ENCODE peak calls at places on chromosomes 5 and 9, in nine cellular contexts. C is activated naive CD4-positive, alpha-beta T cell; M is fibroblast of mammary gland; G is erythroblast; U is choroid plexus epithelial cell; J is body of pancreas; E is NCI-H1105; Q is endothelial cell; O is mammary epithelial cell. N is an unnamed sample.

GRCh38 chr5:132487841-132488555 is 2.6 kb downstream of the IRF1 start:
- DNase-seq in M (no peak), J (peak), O (no peak), U (no peak), G (no peak), Q (no peak), C (no peak), E (no peak), N (no peak)

GRCh38 chr5:170333161-170333909 is 35.8 kb upstream of the LCP2 start:
- DNase-seq in O (peak), Q (no peak), G (peak), U (peak), C (no peak), E (no peak), J (no peak), M (peak), N (no peak)

GRCh38 chr5:122665087-122665486 is 109.8 kb upstream of the SNX2 start:
- DNase-seq in G (no peak), J (no peak), C (no peak), O (no peak), U (peak), Q (no peak), M (no peak), E (no peak), N (no peak)

GRCh38 chr9:33921967-33922895 is 105.3 kb downstream of the UBE2R2 start:
- DNase-seq in U (peak), J (no peak), M (peak), E (no peak), Q (peak), G (peak), O (no peak), C (no peak), N (peak)

GRCh38 chr9:114769664-114770063 is 36.2 kb downstream of the TNFSF15 start:
- DNase-seq in U (peak), J (no peak), O (peak), G (no peak), E (no peak), M (peak), Q (no peak), C (no peak), N (no peak)

GRCh38 chr9:108086624-108087023 is 597.1 kb upstream of the KLF4 start:
- DNase-seq in Q (no peak), U (no peak), J (no peak), O (no peak), E (no peak), G (no peak), M (no peak), C (no peak), N (no peak)

GRCh38 chr9:106220415-106220814 is 526.1 kb downstream of the TMEM38B start:
- DNase-seq in O (no peak), M (no peak), J (no peak), U (no peak), Q (no peak), C (no peak), G (no peak), E (no peak), N (no peak)

GRCh38 chr5:63860379-63860778 is 101.9 kb downstream of the HTR1A start:
- DNase-seq in M (no peak), O (no peak), G (no peak), E (no peak), Q (no peak), C (no peak), J (no peak), U (no peak), N (no peak)

GRCh38 chr5:89988998-89989690 is 420.4 kb downstream of the CETN3 start:
- DNase-seq in O (no peak), M (peak), E (no peak), Q (no peak), C (no peak), G (no peak), U (peak), J (no peak), N (no peak)

N was measured in Calu3.